ENCODE peak calls at places on chromosomes 13 and 19, in four cellular contexts. C, R, Y and G are unnamed samples.

GRCh38 chr13:80168089-80168850 is 172.7 kb downstream of the SPRY2 start:
- DNase-seq in C (no peak), R (no peak), Y (no peak), G (no peak)

GRCh38 chr19:35671818-35672217 is 5.5 kb downstream of the UPK1A start:
- DNase-seq in C (no peak), R (no peak), Y (no peak), G (no peak)

GRCh38 chr13:114140909-114141255 is 8.5 kb upstream of the RASA3 start:
- DNase-seq in C (no peak), R (no peak), Y (no peak), G (peak; percentile 41)

GRCh38 chr13:89923731-89924130 is 1423.8 kb upstream of the MIR17HG start:
- DNase-seq in C (no peak), R (no peak), Y (no peak), G (no peak)

GRCh38 chr13:48804836-48805601 is 151.3 kb downstream of the CYSLTR2 start:
- DNase-seq in C (no peak), R (no peak), Y (no peak), G (no peak)

GRCh38 chr19:19566306-19566705 is 28.2 kb downstream of the CILP2 start:
- DNase-seq in C (no peak), R (no peak), Y (no peak), G (no peak)

GRCh38 chr13:112454648-112455334 is 78.6 kb downstream of the SPACA7 start:
- DNase-seq in C (no peak), R (no peak), Y (peak; percentile 29), G (no peak)

GRCh38 chr19:55355213-55355821 is 798 bp upstream of the COX6B2 start:
- DNase-seq in C (no peak), R (no peak), Y (peak; percentile 60), G (no peak)

GRCh38 chr13:51764184-51765141 is 39.5 kb downstream of the DHRS12 start:
- DNase-seq in C (peak; percentile 37), R (peak; percentile 53), Y (no peak), G (peak; percentile 43)